ENCODE peak calls at places on chromosome 10, in nine cellular contexts. A, H, M, X, Z, O, S, I and C are unnamed samples.

GRCh38 chr10:70742537-70743429 is 42.4 kb downstream of the TBATA start:
- DNase-seq in A (peak; percentile 76), S (peak; percentile 60), Z (peak; percentile 62), O (no peak), H (no peak), I (peak; percentile 88), X (peak; percentile 80), M (no peak), C (peak; percentile 12)

GRCh38 chr10:108180883-108181282 is 1016.4 kb upstream of the SORCS1 start:
- DNase-seq in H (no peak), X (no peak), S (no peak), M (peak; percentile 49), Z (no peak), A (no peak), I (no peak), O (no peak), C (no peak)

GRCh38 chr10:121077331-121077730 is 226.2 kb downstream of the WDR11 start:
- DNase-seq in I (peak; percentile 91), Z (peak; percentile 47), H (no peak), A (no peak), S (no peak), M (no peak), O (no peak), X (no peak), C (peak; percentile 95)

GRCh38 chr10:71590786-71591350 is 128.7 kb downstream of the C10orf105 start:
- DNase-seq in X (no peak), A (no peak), O (no peak), M (no peak), S (no peak), H (no peak), I (no peak), Z (no peak), C (no peak)

GRCh38 chr10:21626457-21627161 is 92.6 kb downstream of the MLLT10 start:
- DNase-seq in H (peak; percentile 34), X (no peak), I (no peak), M (peak; percentile 13), S (no peak), A (no peak), Z (no peak), O (no peak), C (no peak)

GRCh38 chr10:82564353-82565218 is 689.6 kb downstream of the NRG3 start:
- DNase-seq in M (no peak), I (no peak), S (no peak), X (no peak), H (no peak), Z (no peak), O (no peak), A (no peak), C (no peak)

GRCh38 chr10:110408203-110408871 is 89.4 kb upstream of the DUSP5 start:
- DNase-seq in H (no peak), X (no peak), I (no peak), S (no peak), M (peak; percentile 94), Z (no peak), A (no peak), O (no peak), C (peak; percentile 98)

GRCh38 chr10:91520657-91521056 is 110.5 kb downstream of the HECTD2 start:
- DNase-seq in X (no peak), S (no peak), M (no peak), H (peak; percentile 90), Z (peak; percentile 61), O (no peak), I (peak; percentile 48), A (no peak), C (no peak)

GRCh38 chr10:3781458-3782098 is 3.4 kb downstream of the KLF6 start:
- DNase-seq in A (peak; percentile 81), M (peak; percentile 34), Z (peak; percentile 76), S (peak; percentile 84), O (peak; percentile 59), I (peak; percentile 83), X (no peak), H (no peak), C (peak; percentile 48)

GRCh38 chr10:90587081-90587491 is 270.8 kb downstream of the HTR7 start:
- DNase-seq in X (peak; percentile 11), O (no peak), I (peak; percentile 80), S (no peak), H (no peak), A (no peak), M (peak; percentile 84), Z (no peak), C (no peak)

GRCh38 chr10:112875474-112876267 is 74.4 kb upstream of the TCF7L2 start:
- DNase-seq in A (peak; percentile 76), I (peak; percentile 76), M (peak; percentile 57), S (no peak), X (peak; percentile 34), O (no peak), Z (no peak), H (no peak), C (peak; percentile 16)

GRCh38 chr10:85421421-85421820 is 945.2 kb downstream of the GRID1 start:
- DNase-seq in H (no peak), S (no peak), O (no peak), I (no peak), A (no peak), X (no peak), M (no peak), Z (no peak), C (no peak)

DNA sequence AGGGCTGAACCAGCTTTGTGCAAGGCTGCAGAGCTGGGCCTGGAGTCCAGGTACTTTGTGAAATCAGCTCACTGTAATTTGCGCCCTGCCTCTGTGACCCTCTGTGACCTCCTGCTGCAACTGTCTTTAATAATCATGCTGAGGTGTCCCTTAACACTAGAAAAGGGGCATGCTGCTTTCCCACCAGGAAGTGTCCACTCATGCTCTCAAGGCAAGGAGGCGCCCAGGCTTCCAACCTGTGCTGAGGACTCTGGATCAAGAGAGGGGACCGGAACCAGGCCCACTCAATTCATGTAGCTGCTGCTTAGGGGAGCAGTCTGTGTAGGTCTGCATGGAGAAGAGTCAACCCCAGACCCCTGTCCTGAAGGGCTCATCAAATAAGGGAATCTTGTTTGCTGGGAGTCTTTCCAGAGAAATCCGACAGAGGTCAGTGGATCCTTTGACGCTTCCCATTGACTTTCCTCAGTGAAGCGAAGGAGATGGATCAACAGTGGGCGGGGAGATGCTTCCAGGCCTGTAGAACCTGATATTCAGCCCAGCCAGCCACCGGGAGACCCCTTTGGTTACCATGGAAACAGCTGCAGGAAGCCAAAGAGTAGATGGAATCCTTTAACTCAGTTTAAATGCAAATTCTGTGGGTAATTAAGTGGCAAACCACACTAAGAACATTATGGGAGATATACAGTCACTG is 945.9 kb downstream of the GRID1 start:
- DNase-seq in A (no peak), I (no peak), H (no peak), O (no peak), Z (no peak), X (no peak), M (no peak), S (no peak), C (no peak)
- H3K27me3 ChIP-seq in A (no peaks in the 10 kb centered on the region), I (no peaks in the 10 kb centered on the region), H (no peaks in the 10 kb centered on the region), O (no peaks in the 10 kb centered on the region), Z (no peaks in the 10 kb centered on the region), X (no peaks in the 10 kb centered on the region), M (no peaks in the 10 kb centered on the region), S (no peaks in the 10 kb centered on the region), C (no peaks in the 10 kb centered on the region)

GRCh38 chr10:78302739-78302988 is 269.0 kb downstream of the RPS24 start:
- DNase-seq in O (no peak), Z (no peak), I (no peak), X (no peak), H (no peak), S (no peak), M (no peak), A (no peak), C (no peak)

GRCh38 chr10:78305311-78305710 is 271.6 kb downstream of the RPS24 start:
- DNase-seq in X (no peak), O (no peak), M (no peak), H (no peak), Z (no peak), I (no peak), S (no peak), A (no peak), C (no peak)

GRCh38 chr10:78302989-78303854 is 269.6 kb downstream of the RPS24 start:
- DNase-seq in H (peak; percentile 92), Z (peak; percentile 96), X (peak; percentile 57), M (peak; percentile 100), S (peak; percentile 98), I (peak; percentile 94), O (peak; percentile 95), A (peak; percentile 99), C (peak; percentile 90)

GRCh38 chr10:78306358-78306757 is 272.7 kb downstream of the RPS24 start:
- DNase-seq in A (no peak), Z (no peak), I (no peak), H (no peak), O (no peak), M (no peak), X (no peak), S (no peak), C (no peak)

DNA sequence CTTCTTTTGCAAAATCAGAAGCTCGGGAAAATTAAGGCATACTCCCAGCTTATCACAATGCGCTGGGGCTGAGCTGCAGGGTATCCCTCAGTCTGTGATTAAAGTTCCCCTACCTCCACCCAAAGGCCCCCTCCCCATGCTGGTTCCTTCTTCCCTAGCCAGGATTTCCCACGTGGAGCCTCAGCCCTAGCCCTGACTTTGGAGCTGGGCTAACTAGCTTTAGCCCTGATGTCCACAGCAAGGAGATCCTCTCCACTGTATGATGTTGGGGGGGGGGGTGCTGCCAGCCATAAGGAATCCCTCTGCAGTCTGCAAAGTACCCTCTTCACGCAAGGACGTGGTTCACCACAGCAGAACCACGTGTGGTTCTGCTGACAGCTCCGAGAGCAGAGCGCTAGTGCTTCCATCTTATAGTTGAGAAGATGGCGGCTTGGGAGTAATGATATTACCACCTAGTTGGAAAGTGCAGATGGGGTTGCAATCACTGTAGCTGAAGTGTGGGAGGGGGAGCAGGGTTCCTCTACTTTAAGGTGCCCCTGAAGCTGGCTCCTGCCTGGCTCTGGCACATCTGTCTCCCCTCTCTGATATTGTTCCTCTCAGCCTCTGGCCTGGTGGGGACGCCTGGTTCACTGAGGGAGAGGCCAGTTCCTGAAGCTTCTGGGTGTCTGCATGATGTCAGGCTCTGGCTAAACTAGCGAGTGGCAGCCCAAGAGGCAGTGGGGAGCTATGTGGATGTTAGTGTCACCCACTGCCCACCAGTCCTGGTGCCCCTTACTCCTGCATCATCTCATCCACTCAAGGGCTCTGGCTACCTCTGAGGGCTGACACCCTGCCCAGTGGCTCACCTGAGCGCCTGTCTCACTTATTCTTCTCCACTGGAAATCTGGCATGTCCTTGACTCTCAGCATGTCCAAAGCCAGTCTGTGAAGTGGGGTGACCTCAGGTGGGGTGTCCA is 270.7 kb downstream of the RPS24 start:
- DNase-seq in Z (no peak), S (no peak), A (no peak), O (no peak), H (peak; percentile 15), X (no peak), I (no peak), M (no peak), C (no peak)
- H3K27ac ChIP-seq in Z (no peak overlapping the region), S (no peak overlapping the region), A (no peak overlapping the region), O (no peak overlapping the region), H (no peak overlapping the region), X (no peak overlapping the region), I (no peak overlapping the region), M (no peak overlapping the region), C (no peak overlapping the region)

GRCh38 chr10:5679606-5680005 is 5.0 kb upstream of the TASOR2 start:
- DNase-seq in O (no peak), M (peak; percentile 9), A (no peak), Z (no peak), S (no peak), I (no peak), X (no peak), H (no peak), C (no peak)
- H3K27me3 ChIP-seq in O (no peaks in the 10 kb centered on the region), M (no peaks in the 10 kb centered on the region), A (no peaks in the 10 kb centered on the region), Z (no peaks in the 10 kb centered on the region), S (peaks cover 9% of the 10 kb centered on the region), I (peaks cover 15% of the 10 kb centered on the region), X (peaks cover 2% of the 10 kb centered on the region), H (no peaks in the 10 kb centered on the region), C (no peaks in the 10 kb centered on the region)

GRCh38 chr10:132634947-132635271 is 97.3 kb downstream of the INPP5A start:
- DNase-seq in A (no peak), M (no peak), Z (no peak), I (no peak), O (no peak), S (no peak), H (no peak), X (no peak), C (no peak)
- H3K27ac ChIP-seq in A (peak overlapping the region; percentile 7), M (no peak overlapping the region), Z (no peak overlapping the region), I (no peak overlapping the region), O (no peak overlapping the region), S (no peak overlapping the region), H (no peak overlapping the region), X (no peak overlapping the region), C (no peak overlapping the region)